ENCODE peak calls at places on chromosome 20, in five cellular contexts. P, U, Z, R and S are unnamed samples.

GRCh38 chr20:41017448-41018042 is 11.1 kb upstream of the TOP1 start:
- DNase-seq in R (no peak), U (no peak), Z (no peak), P (no peak), S (no peak)

GRCh38 chr20:19374066-19374615 is 161.7 kb downstream of the SLC24A3 start:
- DNase-seq in U (no peak), P (no peak), Z (no peak), R (no peak), S (no peak)

GRCh38 chr20:56689318-56689717 is 60.2 kb downstream of the TFAP2C start:
- DNase-seq in P (no peak), U (no peak), Z (no peak), R (no peak), S (no peak)

GRCh38 chr20:53642196-53643030 is 48.8 kb upstream of the ZNF217 start:
- DNase-seq in R (no peak), Z (no peak), U (peak; percentile 44), P (no peak), S (no peak)

GRCh38 chr20:20561841-20562240 is 150.6 kb downstream of the RALGAPA2 start:
- DNase-seq in U (no peak), P (no peak), R (no peak), Z (no peak), S (no peak)

GRCh38 chr20:57713505-57713903 is 3.7 kb upstream of the PMEPA1 start:
- DNase-seq in U (no peak), R (no peak), P (no peak), Z (no peak), S (no peak)

GRCh38 chr20:63285636-63286615 is 7.1 kb upstream of the COL20A1 start:
- DNase-seq in R (no peak), Z (no peak), U (no peak), P (no peak), S (no peak)

GRCh38 chr20:57672164-57672563 is 37.7 kb downstream of the PMEPA1 start:
- DNase-seq in Z (no peak), P (no peak), U (peak; percentile 94), R (peak; percentile 86), S (no peak)

GRCh38 chr20:62694106-62694505 is 14.5 kb upstream of the NTSR1 start:
- DNase-seq in Z (no peak), R (no peak), P (no peak), U (no peak), S (no peak)

GRCh38 chr20:31845300-31845863 is at the start of gene FOXS1:
- DNase-seq in Z (no peak), P (no peak), U (no peak), R (peak; percentile 17), S (no peak)

GRCh38 chr20:53021934-53022333 is 49.8 kb downstream of the TSHZ2 start:
- DNase-seq in Z (no peak), P (no peak), U (no peak), R (no peak), S (no peak)

GRCh38 chr20:35610833-35611427 is 4.7 kb upstream of the SPAG4 start:
- DNase-seq in R (no peak), U (no peak), P (no peak), Z (no peak), S (no peak)

GRCh38 chr20:33328157-33328556 is 45.1 kb downstream of the BPIFB1 start:
- DNase-seq in Z (no peak), U (no peak), P (no peak), R (no peak), S (no peak)

GRCh38 chr20:14189794-14190402 is 147.5 kb downstream of the FLRT3 start:
- DNase-seq in Z (no peak), U (peak; percentile 1), P (no peak), R (peak; percentile 36), S (peak; percentile 7)

GRCh38 chr20:62997626-62998025 is 9.1 kb downstream of the BHLHE23 start:
- DNase-seq in R (no peak), U (no peak), P (no peak), Z (no peak), S (no peak)

GRCh38 chr20:219290-220115 is 7.6 kb upstream of the DEFB129 start:
- DNase-seq in P (no peak), R (peak; percentile 7), U (peak; percentile 1), Z (no peak), S (no peak)

GRCh38 chr20:42179768-42180167 is 561.6 kb upstream of the CHD6 start:
- DNase-seq in P (no peak), U (no peak), R (no peak), Z (no peak), S (no peak)

GRCh38 chr20:41141153-41141815 is 3.9 kb downstream of the PLCG1 start:
- DNase-seq in U (no peak), P (no peak), R (peak; percentile 86), Z (no peak), S (no peak)

GRCh38 chr20:61677928-61678327 is 387.8 kb downstream of the TAF4 start:
- DNase-seq in P (no peak), U (no peak), R (no peak), Z (no peak), S (no peak)

GRCh38 chr20:62451156-62451767 is 23.9 kb upstream of the RBBP8NL start:
- DNase-seq in U (no peak), P (no peak), R (no peak), Z (no peak), S (no peak)

GRCh38 chr20:46558511-46558959 is 8.1 kb upstream of the OCSTAMP start:
- DNase-seq in Z (peak; percentile 74), R (peak; percentile 91), P (no peak), U (peak; percentile 48), S (peak; percentile 55)

GRCh38 chr20:63855363-63856110 is 5.8 kb upstream of the ABHD16B start:
- DNase-seq in P (no peak), U (no peak), Z (no peak), R (no peak), S (no peak)

GRCh38 chr20:41509316-41509715 is 108.9 kb downstream of the CHD6 start:
- DNase-seq in Z (no peak), R (no peak), U (no peak), P (no peak), S (no peak)

GRCh38 chr20:2771631-2772080 is 28.8 kb downstream of the CPXM1 start:
- DNase-seq in U (no peak), R (peak; percentile 45), P (no peak), Z (no peak), S (no peak)

GRCh38 chr20:17155401-17155800 is 71.4 kb upstream of the PCSK2 start:
- DNase-seq in U (no peak), R (no peak), P (no peak), Z (no peak), S (no peak)

GRCh38 chr20:19757973-19758887 is at the start of gene RIN2:
- DNase-seq in Z (peak; percentile 40), U (peak; percentile 85), P (no peak), R (peak; percentile 92), S (no peak)

GRCh38 chr20:37543828-37544227 is 16.2 kb upstream of the BLCAP start:
- DNase-seq in P (no peak), Z (no peak), U (no peak), R (peak; percentile 55), S (no peak)

GRCh38 chr20:24535956-24536730 is 66.7 kb downstream of the SYNDIG1 start:
- DNase-seq in P (no peak), R (no peak), U (no peak), Z (no peak), S (no peak)

GRCh38 chr20:58577139-58577806 is 62.1 kb upstream of the APCDD1L start:
- DNase-seq in U (no peak), P (no peak), R (no peak), Z (no peak), S (no peak)

GRCh38 chr20:62307226-62308101 is 4.7 kb downstream of the ADRM1 start:
- DNase-seq in Z (no peak), R (no peak), U (no peak), P (no peak), S (no peak)

GRCh38 chr20:9323622-9324021 is 190.8 kb upstream of the LAMP5 start:
- DNase-seq in Z (no peak), U (no peak), P (no peak), R (no peak), S (no peak)

GRCh38 chr20:31839782-31840487 is 5.5 kb downstream of the FOXS1 start:
- DNase-seq in Z (no peak), U (no peak), P (no peak), R (peak; percentile 28), S (no peak)

GRCh38 chr20:34675993-34676641 is 775 bp downstream of the PIGU start:
- DNase-seq in R (no peak), Z (no peak), P (no peak), U (no peak), S (no peak)

GRCh38 chr20:25053207-25054132 is 4.5 kb downstream of the ACSS1 start:
- DNase-seq in P (no peak), Z (no peak), R (peak; percentile 27), U (no peak), S (no peak)

GRCh38 chr20:45470939-45471338 is 1.4 kb downstream of the WFDC2 start:
- DNase-seq in U (no peak), P (no peak), Z (no peak), R (no peak), S (no peak)

GRCh38 chr20:40223818-40224217 is 465.2 kb downstream of the MAFB start:
- DNase-seq in P (no peak), R (no peak), Z (no peak), U (no peak), S (no peak)